ENCODE peak calls at places on chromosomes 12 and 14, in six cellular contexts. One of them, this sample, is unnamed.

GRCh38 chr12:124744659-124745467 is 118.8 kb downstream of the SCARB1 start:
- DNase-seq in AG10803: no peak
- DNase-seq in IMR-90: no peak
- DNase-seq in psoas muscle: no peak
- DNase-seq in mucosa of descending colon: no peak
- DNase-seq in cardiac muscle cell: no peak
- DNase-seq in this sample: no peak

GRCh38 chr12:15627995-15628945 is 160.9 kb downstream of the EPS8 start:
- DNase-seq in AG10803: peak
- DNase-seq in IMR-90: peak
- DNase-seq in psoas muscle: no peak
- DNase-seq in mucosa of descending colon: no peak
- DNase-seq in cardiac muscle cell: peak
- DNase-seq in this sample: peak

GRCh38 chr12:65496617-65497016 is 218.1 kb downstream of the MSRB3 start:
- DNase-seq in AG10803: peak
- DNase-seq in IMR-90: peak
- DNase-seq in psoas muscle: peak
- DNase-seq in mucosa of descending colon: no peak
- DNase-seq in cardiac muscle cell: peak
- DNase-seq in this sample: no peak

GRCh38 chr12:43763769-43764168 is 5.0 kb downstream of the IRAK4 start:
- DNase-seq in AG10803: peak
- DNase-seq in IMR-90: peak
- DNase-seq in psoas muscle: no peak
- DNase-seq in mucosa of descending colon: no peak
- DNase-seq in cardiac muscle cell: no peak
- DNase-seq in this sample: no peak

GRCh38 chr14:44970907-44971306 is 8.9 kb downstream of the TOGARAM1 start:
- DNase-seq in AG10803: no peak
- DNase-seq in IMR-90: no peak
- DNase-seq in psoas muscle: no peak
- DNase-seq in mucosa of descending colon: no peak
- DNase-seq in cardiac muscle cell: no peak
- DNase-seq in this sample: no peak

GRCh38 chr12:112191840-112192321 is 66.5 kb downstream of the TRAFD1 start:
- DNase-seq in AG10803: peak
- DNase-seq in IMR-90: peak
- DNase-seq in psoas muscle: no peak
- DNase-seq in mucosa of descending colon: no peak
- DNase-seq in cardiac muscle cell: peak
- DNase-seq in this sample: no peak

GRCh38 chr12:106123551-106123991 is 15.2 kb downstream of the NUAK1 start:
- DNase-seq in AG10803: peak
- DNase-seq in IMR-90: no peak
- DNase-seq in psoas muscle: peak
- DNase-seq in mucosa of descending colon: no peak
- DNase-seq in cardiac muscle cell: no peak
- DNase-seq in this sample: peak

GRCh38 chr12:40144023-40144422 is 38.1 kb upstream of the SLC2A13 start:
- DNase-seq in AG10803: no peak
- DNase-seq in IMR-90: no peak
- DNase-seq in psoas muscle: no peak
- DNase-seq in mucosa of descending colon: no peak
- DNase-seq in cardiac muscle cell: no peak
- DNase-seq in this sample: no peak

GRCh38 chr12:106733660-106734059 is 40.8 kb upstream of the RIC8B start:
- DNase-seq in AG10803: no peak
- DNase-seq in IMR-90: no peak
- DNase-seq in psoas muscle: no peak
- DNase-seq in mucosa of descending colon: no peak
- DNase-seq in cardiac muscle cell: peak
- DNase-seq in this sample: no peak

GRCh38 chr12:95764848-95765247 is 25.7 kb downstream of the NTN4 start:
- DNase-seq in AG10803: no peak
- DNase-seq in IMR-90: peak
- DNase-seq in psoas muscle: no peak
- DNase-seq in mucosa of descending colon: no peak
- DNase-seq in cardiac muscle cell: no peak
- DNase-seq in this sample: no peak

DNA sequence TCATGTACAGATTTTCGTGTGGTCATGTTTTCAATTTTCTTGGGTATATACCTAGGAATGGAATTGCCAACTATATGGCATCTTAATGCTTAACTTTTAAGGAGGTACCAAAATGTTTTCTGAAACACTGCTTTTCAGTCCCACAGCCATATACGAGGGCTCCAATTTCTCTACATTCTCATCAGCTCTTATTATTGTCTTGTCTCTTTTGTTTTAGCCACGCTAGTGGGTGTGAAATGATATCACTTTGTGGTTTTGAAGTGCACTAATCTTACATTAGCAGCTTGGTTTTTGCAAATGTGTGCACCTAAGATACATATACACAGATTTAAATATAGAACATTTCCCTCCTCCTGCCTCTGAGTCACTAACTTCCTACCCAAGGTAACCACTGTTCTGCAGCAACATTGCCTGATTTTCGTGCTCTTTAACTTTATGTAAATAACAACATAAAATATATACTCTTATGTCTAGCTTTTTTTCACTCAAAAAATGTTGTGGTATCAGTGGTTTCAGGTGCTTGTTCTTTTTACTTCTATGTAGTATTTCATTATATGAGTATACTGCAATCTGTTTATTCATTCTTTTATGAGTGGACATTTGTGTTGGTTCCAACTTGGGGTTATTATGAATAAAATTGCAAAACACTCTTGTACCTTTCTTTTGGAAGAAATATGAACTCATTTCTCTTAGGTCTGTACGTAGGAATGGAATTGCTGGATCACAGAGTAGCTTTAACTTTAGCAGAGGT is 73.1 kb downstream of the ZFP36L1 start:
- DNase-seq in AG10803: no peak
- DNase-seq in IMR-90: no peak
- DNase-seq in psoas muscle: no peak
- DNase-seq in mucosa of descending colon: no peak
- DNase-seq in cardiac muscle cell: no peak
- DNase-seq in this sample: no peak
- H3K4me3 ChIP-seq in AG10803: no peak
- H3K4me3 ChIP-seq in IMR-90: no peak
- H3K4me3 ChIP-seq in psoas muscle: no peak
- H3K4me3 ChIP-seq in mucosa of descending colon: no peak
- H3K4me3 ChIP-seq in cardiac muscle cell: no peak
- H3K4me3 ChIP-seq in this sample: no peak

GRCh38 chr12:121383601-121384019 is 16.3 kb upstream of the RNF34 start:
- DNase-seq in AG10803: no peak
- DNase-seq in IMR-90: no peak
- DNase-seq in psoas muscle: no peak
- DNase-seq in mucosa of descending colon: no peak
- DNase-seq in cardiac muscle cell: no peak
- DNase-seq in this sample: no peak
- TF ChIP-seq CTCF in AG10803: no peak
- TF ChIP-seq CTCF in IMR-90: no peak
- TF ChIP-seq CTCF in psoas muscle: no peak
- TF ChIP-seq CTCF in mucosa of descending colon: no peak
- TF ChIP-seq CTCF in cardiac muscle cell: no peak
- TF ChIP-seq CTCF in this sample: peak

GRCh38 chr14:26887842-26888241 is 290.0 kb upstream of the NOVA1 start:
- DNase-seq in AG10803: peak
- DNase-seq in IMR-90: no peak
- DNase-seq in psoas muscle: peak
- DNase-seq in mucosa of descending colon: no peak
- DNase-seq in cardiac muscle cell: peak
- DNase-seq in this sample: no peak
- H3K4me3 ChIP-seq in AG10803: no peak
- H3K4me3 ChIP-seq in IMR-90: no peak
- H3K4me3 ChIP-seq in psoas muscle: no peak
- H3K4me3 ChIP-seq in mucosa of descending colon: no peak
- H3K4me3 ChIP-seq in cardiac muscle cell: no peak
- H3K4me3 ChIP-seq in this sample: no peak

DNA sequence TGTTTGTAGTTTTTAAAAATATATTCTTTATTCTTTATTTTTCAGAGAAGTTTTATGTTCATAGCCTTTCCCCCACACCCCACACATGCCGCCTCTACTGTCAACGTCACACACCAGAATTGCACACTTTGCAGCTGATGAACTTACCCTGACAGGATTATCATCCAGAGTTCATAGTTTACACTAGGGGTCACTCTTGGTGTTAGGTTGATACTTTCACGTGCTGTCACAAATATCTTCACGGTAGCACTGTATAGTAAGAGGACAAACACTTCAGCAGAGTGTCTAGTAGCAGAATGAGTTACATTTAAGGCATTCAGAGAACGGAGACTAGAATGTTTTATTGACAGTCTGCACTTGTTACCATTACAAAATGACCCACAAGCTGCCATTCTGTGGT is 5.2 kb downstream of the DPPA3 start:
- DNase-seq in AG10803: peak
- DNase-seq in IMR-90: no peak
- DNase-seq in psoas muscle: no peak
- DNase-seq in mucosa of descending colon: no peak
- DNase-seq in cardiac muscle cell: no peak
- DNase-seq in this sample: no peak
- TF ChIP-seq CTCF in AG10803: peak
- TF ChIP-seq CTCF in IMR-90: no peak
- TF ChIP-seq CTCF in psoas muscle: no peak
- TF ChIP-seq CTCF in mucosa of descending colon: no peak
- TF ChIP-seq CTCF in cardiac muscle cell: no peak
- TF ChIP-seq CTCF in this sample: no peak

DNA sequence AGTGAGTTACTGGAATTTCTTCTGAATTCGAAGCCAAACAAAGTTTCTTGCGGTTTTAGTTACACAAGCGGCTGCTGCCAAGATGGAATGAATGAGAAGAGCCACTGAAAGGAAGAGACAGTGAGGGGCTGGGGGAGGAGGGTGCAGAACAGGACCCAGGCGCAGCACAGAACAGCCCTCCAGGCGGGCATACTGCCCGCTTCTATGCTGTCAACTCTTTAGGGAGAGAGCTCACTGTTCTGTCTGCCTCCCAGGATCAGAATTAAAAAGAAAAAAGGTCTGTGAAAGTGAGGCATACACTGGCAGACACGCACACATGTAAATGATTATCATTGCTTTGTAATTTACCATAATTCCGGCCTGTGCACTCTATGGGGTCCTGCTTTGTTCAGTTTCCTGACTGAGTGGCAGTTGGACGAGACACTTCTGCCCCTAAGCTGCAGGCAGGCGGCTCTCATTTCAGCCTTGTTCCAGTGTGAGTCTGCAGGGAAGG is 231.6 kb downstream of the CACNA1C start:
- DNase-seq in AG10803: peak
- DNase-seq in IMR-90: peak
- DNase-seq in psoas muscle: no peak
- DNase-seq in mucosa of descending colon: no peak
- DNase-seq in cardiac muscle cell: peak
- DNase-seq in this sample: peak
- H3K4me3 ChIP-seq in AG10803: peak
- H3K4me3 ChIP-seq in IMR-90: no peak
- H3K4me3 ChIP-seq in psoas muscle: no peak
- H3K4me3 ChIP-seq in mucosa of descending colon: no peak
- H3K4me3 ChIP-seq in cardiac muscle cell: no peak
- H3K4me3 ChIP-seq in this sample: no peak